ENCODE peak calls at places on chromosomes 7 and 10, in ten cellular contexts. One of them, this sample, is unnamed.

GRCh38 chr10:792792-793100 is 103.3 kb upstream of the DIP2C start:
- DNase-seq in AG10803: peak; percentile 53
- DNase-seq in A549: no peak
- DNase-seq in right atrium auricular region: no peak
- DNase-seq in HFF-Myc: no peak
- DNase-seq in AG04450: peak; percentile 58
- DNase-seq in heart left ventricle: no peak
- DNase-seq in PC-3: no peak
- DNase-seq in CD8-positive, alpha-beta T cell: no peak
- DNase-seq in IMR-90: peak; percentile 86
- DNase-seq in this sample: no peak

GRCh38 chr10:32958992-32959703 is 1.1 kb upstream of the ITGB1 start:
- DNase-seq in AG10803: no peak
- DNase-seq in A549: no peak
- DNase-seq in right atrium auricular region: no peak
- DNase-seq in HFF-Myc: no peak
- DNase-seq in AG04450: no peak
- DNase-seq in heart left ventricle: no peak
- DNase-seq in PC-3: peak; percentile 46
- DNase-seq in CD8-positive, alpha-beta T cell: no peak
- DNase-seq in IMR-90: no peak
- DNase-seq in this sample: peak; percentile 82

GRCh38 chr10:93630609-93631320 is 18.4 kb downstream of the PDE6C start:
- DNase-seq in AG10803: no peak
- DNase-seq in A549: no peak
- DNase-seq in right atrium auricular region: no peak
- DNase-seq in HFF-Myc: no peak
- DNase-seq in AG04450: no peak
- DNase-seq in heart left ventricle: no peak
- DNase-seq in PC-3: no peak
- DNase-seq in CD8-positive, alpha-beta T cell: no peak
- DNase-seq in IMR-90: no peak
- DNase-seq in this sample: peak; percentile 9

GRCh38 chr7:46286346-46286745 is 365.3 kb upstream of the IGFBP3 start:
- DNase-seq in AG10803: no peak
- DNase-seq in A549: no peak
- DNase-seq in right atrium auricular region: no peak
- DNase-seq in HFF-Myc: no peak
- DNase-seq in AG04450: no peak
- DNase-seq in heart left ventricle: no peak
- DNase-seq in PC-3: peak; percentile 59
- DNase-seq in CD8-positive, alpha-beta T cell: no peak
- DNase-seq in IMR-90: no peak
- DNase-seq in this sample: no peak

GRCh38 chr10:36676321-36677169 is 448.9 kb upstream of the ANKRD30A start:
- DNase-seq in AG10803: peak; percentile 78
- DNase-seq in A549: no peak
- DNase-seq in right atrium auricular region: no peak
- DNase-seq in HFF-Myc: no peak
- DNase-seq in AG04450: no peak
- DNase-seq in heart left ventricle: no peak
- DNase-seq in PC-3: peak; percentile 59
- DNase-seq in CD8-positive, alpha-beta T cell: no peak
- DNase-seq in IMR-90: peak; percentile 73
- DNase-seq in this sample: no peak

GRCh38 chr10:22682237-22683192 is 31.9 kb downstream of the PIP4K2A start:
- DNase-seq in AG10803: peak; percentile 40
- DNase-seq in A549: peak; percentile 24
- DNase-seq in right atrium auricular region: no peak
- DNase-seq in HFF-Myc: no peak
- DNase-seq in AG04450: no peak
- DNase-seq in heart left ventricle: no peak
- DNase-seq in PC-3: peak; percentile 78
- DNase-seq in CD8-positive, alpha-beta T cell: peak; percentile 75
- DNase-seq in IMR-90: peak; percentile 58
- DNase-seq in this sample: peak; percentile 73

GRCh38 chr7:39531818-39532217 is 34.4 kb upstream of the YAE1 start:
- DNase-seq in AG10803: no peak
- DNase-seq in A549: no peak
- DNase-seq in right atrium auricular region: no peak
- DNase-seq in HFF-Myc: no peak
- DNase-seq in AG04450: no peak
- DNase-seq in heart left ventricle: no peak
- DNase-seq in PC-3: no peak
- DNase-seq in CD8-positive, alpha-beta T cell: no peak
- DNase-seq in IMR-90: no peak
- DNase-seq in this sample: no peak

GRCh38 chr7:31249671-31250070 is 90.9 kb downstream of the NEUROD6 start:
- DNase-seq in AG10803: no peak
- DNase-seq in A549: no peak
- DNase-seq in right atrium auricular region: no peak
- DNase-seq in HFF-Myc: no peak
- DNase-seq in AG04450: no peak
- DNase-seq in heart left ventricle: no peak
- DNase-seq in PC-3: no peak
- DNase-seq in CD8-positive, alpha-beta T cell: no peak
- DNase-seq in IMR-90: no peak
- DNase-seq in this sample: no peak

GRCh38 chr7:146654048-146654447 is 537.4 kb downstream of the CNTNAP2 start:
- DNase-seq in AG10803: no peak
- DNase-seq in A549: no peak
- DNase-seq in right atrium auricular region: no peak
- DNase-seq in HFF-Myc: no peak
- DNase-seq in AG04450: no peak
- DNase-seq in heart left ventricle: no peak
- DNase-seq in PC-3: no peak
- DNase-seq in CD8-positive, alpha-beta T cell: no peak
- DNase-seq in IMR-90: no peak
- DNase-seq in this sample: no peak

GRCh38 chr10:113922787-113923570 is 68.5 kb downstream of the NHLRC2 start:
- DNase-seq in AG10803: no peak
- DNase-seq in A549: no peak
- DNase-seq in right atrium auricular region: no peak
- DNase-seq in HFF-Myc: no peak
- DNase-seq in AG04450: no peak
- DNase-seq in heart left ventricle: peak; percentile 28
- DNase-seq in PC-3: no peak
- DNase-seq in CD8-positive, alpha-beta T cell: no peak
- DNase-seq in IMR-90: no peak
- DNase-seq in this sample: peak; percentile 41

GRCh38 chr7:70071786-70072185 is 473.5 kb downstream of the AUTS2 start:
- DNase-seq in AG10803: no peak
- DNase-seq in A549: no peak
- DNase-seq in right atrium auricular region: no peak
- DNase-seq in HFF-Myc: no peak
- DNase-seq in AG04450: no peak
- DNase-seq in heart left ventricle: no peak
- DNase-seq in PC-3: no peak
- DNase-seq in CD8-positive, alpha-beta T cell: no peak
- DNase-seq in IMR-90: no peak
- DNase-seq in this sample: no peak

GRCh38 chr10:124997246-124997790 is 55.4 kb downstream of the ZRANB1 start:
- DNase-seq in AG10803: no peak
- DNase-seq in A549: no peak
- DNase-seq in right atrium auricular region: peak; percentile 51
- DNase-seq in HFF-Myc: no peak
- DNase-seq in AG04450: no peak
- DNase-seq in heart left ventricle: no peak
- DNase-seq in PC-3: no peak
- DNase-seq in CD8-positive, alpha-beta T cell: peak; percentile 43
- DNase-seq in IMR-90: no peak
- DNase-seq in this sample: no peak

GRCh38 chr10:79176052-79176501 is 107.3 kb downstream of the ZMIZ1 start:
- DNase-seq in AG10803: peak; percentile 75
- DNase-seq in A549: no peak
- DNase-seq in right atrium auricular region: no peak
- DNase-seq in HFF-Myc: no peak
- DNase-seq in AG04450: peak; percentile 60
- DNase-seq in heart left ventricle: no peak
- DNase-seq in PC-3: no peak
- DNase-seq in CD8-positive, alpha-beta T cell: no peak
- DNase-seq in IMR-90: peak; percentile 95
- DNase-seq in this sample: no peak

GRCh38 chr7:109950256-109950655 is 1140.7 kb upstream of the LRRN3 start:
- DNase-seq in AG10803: no peak
- DNase-seq in A549: peak; percentile 7
- DNase-seq in right atrium auricular region: no peak
- DNase-seq in HFF-Myc: no peak
- DNase-seq in AG04450: no peak
- DNase-seq in heart left ventricle: no peak
- DNase-seq in PC-3: no peak
- DNase-seq in CD8-positive, alpha-beta T cell: no peak
- DNase-seq in IMR-90: no peak
- DNase-seq in this sample: no peak

GRCh38 chr10:13961096-13961495 is 369.6 kb downstream of the FRMD4A start:
- DNase-seq in AG10803: peak; percentile 97
- DNase-seq in A549: no peak
- DNase-seq in right atrium auricular region: no peak
- DNase-seq in HFF-Myc: peak; percentile 92
- DNase-seq in AG04450: peak; percentile 93
- DNase-seq in heart left ventricle: no peak
- DNase-seq in PC-3: no peak
- DNase-seq in CD8-positive, alpha-beta T cell: no peak
- DNase-seq in IMR-90: peak; percentile 98
- DNase-seq in this sample: no peak

GRCh38 chr7:145105561-145105960 is 269.7 kb upstream of the TPK1 start:
- DNase-seq in AG10803: no peak
- DNase-seq in A549: no peak
- DNase-seq in right atrium auricular region: no peak
- DNase-seq in HFF-Myc: no peak
- DNase-seq in AG04450: no peak
- DNase-seq in heart left ventricle: no peak
- DNase-seq in PC-3: peak; percentile 68
- DNase-seq in CD8-positive, alpha-beta T cell: no peak
- DNase-seq in IMR-90: no peak
- DNase-seq in this sample: no peak

GRCh38 chr7:91556956-91557650 is 292.9 kb downstream of the FZD1 start:
- DNase-seq in AG10803: peak; percentile 13
- DNase-seq in A549: no peak
- DNase-seq in right atrium auricular region: no peak
- DNase-seq in HFF-Myc: no peak
- DNase-seq in AG04450: no peak
- DNase-seq in heart left ventricle: no peak
- DNase-seq in PC-3: peak; percentile 5
- DNase-seq in CD8-positive, alpha-beta T cell: no peak
- DNase-seq in IMR-90: no peak
- DNase-seq in this sample: no peak

GRCh38 chr10:98916751-98917150 is 318.9 kb downstream of the HPSE2 start:
- DNase-seq in AG10803: no peak
- DNase-seq in A549: no peak
- DNase-seq in right atrium auricular region: no peak
- DNase-seq in HFF-Myc: peak; percentile 35
- DNase-seq in AG04450: no peak
- DNase-seq in heart left ventricle: no peak
- DNase-seq in PC-3: no peak
- DNase-seq in CD8-positive, alpha-beta T cell: no peak
- DNase-seq in IMR-90: peak; percentile 37
- DNase-seq in this sample: no peak

GRCh38 chr7:12646139-12646538 is 41.3 kb upstream of the ARL4A start:
- DNase-seq in AG10803: peak; percentile 54
- DNase-seq in A549: no peak
- DNase-seq in right atrium auricular region: no peak
- DNase-seq in HFF-Myc: no peak
- DNase-seq in AG04450: no peak
- DNase-seq in heart left ventricle: no peak
- DNase-seq in PC-3: no peak
- DNase-seq in CD8-positive, alpha-beta T cell: no peak
- DNase-seq in IMR-90: peak; percentile 35
- DNase-seq in this sample: no peak

DNA sequence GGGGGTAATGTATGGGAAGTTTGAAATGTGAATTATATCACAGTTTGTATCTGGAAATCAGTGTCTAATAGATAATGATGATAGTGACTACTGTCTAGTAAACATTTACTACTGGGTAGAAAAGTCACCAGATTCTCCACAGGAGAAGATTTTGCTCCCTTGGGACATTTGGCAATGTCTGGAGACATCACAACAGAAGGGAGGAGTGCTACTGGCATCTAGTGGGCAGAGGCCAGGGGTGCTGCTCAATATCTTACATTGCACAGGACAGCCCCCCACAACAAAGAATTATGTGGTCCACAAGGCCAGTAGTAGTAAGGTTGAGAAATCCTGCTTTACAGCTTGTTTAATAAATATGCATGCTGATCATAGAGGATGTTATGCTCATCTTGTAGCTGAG is 92.3 kb upstream of the PRPS1L1 start:
- DNase-seq in AG10803: peak; percentile 9
- DNase-seq in A549: no peak
- DNase-seq in right atrium auricular region: no peak
- DNase-seq in HFF-Myc: no peak
- DNase-seq in AG04450: no peak
- DNase-seq in heart left ventricle: peak; percentile 25
- DNase-seq in PC-3: peak; percentile 38
- DNase-seq in CD8-positive, alpha-beta T cell: no peak
- DNase-seq in IMR-90: peak; percentile 19
- DNase-seq in this sample: no peak
- TF ChIP-seq CTCF in AG10803: peak; percentile 20
- TF ChIP-seq CTCF in A549: no peak
- TF ChIP-seq CTCF in right atrium auricular region: no peak
- TF ChIP-seq CTCF in HFF-Myc: peak; percentile 32
- TF ChIP-seq CTCF in AG04450: peak; percentile 46
- TF ChIP-seq CTCF in heart left ventricle: no peak
- TF ChIP-seq CTCF in PC-3: peak; percentile 64
- TF ChIP-seq CTCF in CD8-positive, alpha-beta T cell: no peak
- TF ChIP-seq CTCF in IMR-90: peak; percentile 36
- TF ChIP-seq CTCF in this sample: peak; percentile 12

GRCh38 chr10:29636178-29636577 is 1.4 kb upstream of the SVIL start:
- DNase-seq in AG10803: peak; percentile 57
- DNase-seq in A549: no peak
- DNase-seq in right atrium auricular region: no peak
- DNase-seq in HFF-Myc: peak; percentile 54
- DNase-seq in AG04450: no peak
- DNase-seq in heart left ventricle: no peak
- DNase-seq in PC-3: peak; percentile 83
- DNase-seq in CD8-positive, alpha-beta T cell: no peak
- DNase-seq in IMR-90: peak; percentile 68
- DNase-seq in this sample: no peak
- H3K4me3 ChIP-seq in AG10803: no peak overlapping the region
- H3K4me3 ChIP-seq in A549: no peak overlapping the region
- H3K4me3 ChIP-seq in right atrium auricular region: no peak overlapping the region
- H3K4me3 ChIP-seq in HFF-Myc: no peak overlapping the region
- H3K4me3 ChIP-seq in AG04450: no peak overlapping the region
- H3K4me3 ChIP-seq in heart left ventricle: no peak overlapping the region
- H3K4me3 ChIP-seq in PC-3: peak overlapping the region; percentile 32
- H3K4me3 ChIP-seq in CD8-positive, alpha-beta T cell: no peak overlapping the region
- H3K4me3 ChIP-seq in IMR-90: no peak overlapping the region
- H3K4me3 ChIP-seq in this sample: no peak overlapping the region

GRCh38 chr7:93092757-93093370 is 24.9 kb downstream of the SAMD9 start:
- DNase-seq in AG10803: peak; percentile 69
- DNase-seq in A549: no peak
- DNase-seq in right atrium auricular region: no peak
- DNase-seq in HFF-Myc: peak; percentile 10
- DNase-seq in AG04450: peak; percentile 34
- DNase-seq in heart left ventricle: no peak
- DNase-seq in PC-3: peak; percentile 46
- DNase-seq in CD8-positive, alpha-beta T cell: no peak
- DNase-seq in IMR-90: peak; percentile 71
- DNase-seq in this sample: peak; percentile 62
- TF ChIP-seq CTCF in AG10803: peak; percentile 74
- TF ChIP-seq CTCF in A549: peak; percentile 37
- TF ChIP-seq CTCF in right atrium auricular region: no peak
- TF ChIP-seq CTCF in HFF-Myc: peak; percentile 47
- TF ChIP-seq CTCF in AG04450: peak; percentile 71
- TF ChIP-seq CTCF in heart left ventricle: no peak
- TF ChIP-seq CTCF in PC-3: peak; percentile 64
- TF ChIP-seq CTCF in CD8-positive, alpha-beta T cell: no peak
- TF ChIP-seq CTCF in IMR-90: peak; percentile 67
- TF ChIP-seq CTCF in this sample: peak; percentile 48

GRCh38 chr7:29565982-29566746 is 2.5 kb downstream of the PRR15 start:
- DNase-seq in AG10803: no peak
- DNase-seq in A549: no peak
- DNase-seq in right atrium auricular region: no peak
- DNase-seq in HFF-Myc: no peak
- DNase-seq in AG04450: no peak
- DNase-seq in heart left ventricle: no peak
- DNase-seq in PC-3: no peak
- DNase-seq in CD8-positive, alpha-beta T cell: no peak
- DNase-seq in IMR-90: no peak
- DNase-seq in this sample: no peak
- H3K4me3 ChIP-seq in AG10803: peak overlapping the region; percentile 51
- H3K4me3 ChIP-seq in A549: peak overlapping the region; percentile 23
- H3K4me3 ChIP-seq in right atrium auricular region: peak overlapping the region; percentile 54
- H3K4me3 ChIP-seq in HFF-Myc: peak overlapping the region; percentile 39
- H3K4me3 ChIP-seq in AG04450: peak overlapping the region; percentile 31
- H3K4me3 ChIP-seq in heart left ventricle: peak overlapping the region; percentile 21
- H3K4me3 ChIP-seq in PC-3: peak overlapping the region; percentile 83
- H3K4me3 ChIP-seq in CD8-positive, alpha-beta T cell: no peak overlapping the region
- H3K4me3 ChIP-seq in IMR-90: no peak overlapping the region
- H3K4me3 ChIP-seq in this sample: no peak overlapping the region